ENCODE peak calls at places on chromosomes 5 and 9, in five cellular contexts. I is A549, K is H1, A is K562, D is IMR-90. F is an unnamed sample.
A peak's percentile ranks its signal among the peaks of the same experiment; 100 is the strongest.

GRCh38 chr9:137454506-137455360 is 4.4 kb downstream of the NSMF start:
- DNase-seq in I (no peak), K (no peak), A (no peak), D (no peak), F (peak; percentile 84)

GRCh38 chr5:67880876-67881275 is 334.7 kb upstream of the PIK3R1 start:
- DNase-seq in I (no peak), K (no peak), A (no peak), D (no peak), F (no peak)

GRCh38 chr9:126915281-126915816 is 767 bp downstream of the RALGPS1 start:
- DNase-seq in I (peak; percentile 33), K (peak; percentile 90), A (no peak), D (no peak), F (no peak)

GRCh38 chr9:100474082-100474949 is 1.4 kb downstream of the TMEFF1 start:
- DNase-seq in I (no peak), K (peak; percentile 63), A (no peak), D (no peak), F (no peak)

GRCh38 chr9:21414220-21414940 is 5.5 kb downstream of the IFNA8 start:
- DNase-seq in I (no peak), K (no peak), A (no peak), D (no peak), F (no peak)

GRCh38 chr5:120779674-120780073 is 315.6 kb downstream of the PRR16 start:
- DNase-seq in I (no peak), K (no peak), A (no peak), D (peak; percentile 45), F (no peak)

GRCh38 chr5:135034186-135034962 is at the start of gene PITX1:
- DNase-seq in I (peak; percentile 80), K (peak; percentile 80), A (peak; percentile 96), D (peak; percentile 69), F (peak; percentile 52)

GRCh38 chr9:34741628-34742027 is 31.7 kb upstream of the CCL21 start:
- DNase-seq in I (no peak), K (no peak), A (no peak), D (no peak), F (no peak)

GRCh38 chr5:113281194-113281593 is 153.6 kb downstream of the TSSK1B start:
- DNase-seq in I (no peak), K (no peak), A (no peak), D (peak; percentile 31), F (no peak)

GRCh38 chr5:90709323-90710148 is 150.9 kb downstream of the ADGRV1 start:
- DNase-seq in I (peak; percentile 46), K (peak; percentile 54), A (peak; percentile 57), D (peak; percentile 25), F (peak; percentile 27)

GRCh38 chr5:168600409-168600808 is 21.2 kb upstream of the PANK3 start:
- DNase-seq in I (no peak), K (peak; percentile 52), A (no peak), D (no peak), F (peak; percentile 84)

GRCh38 chr5:172802585-172803176 is 31.4 kb upstream of the ERGIC1 start:
- DNase-seq in I (no peak), K (no peak), A (peak; percentile 87), D (peak; percentile 83), F (no peak)

GRCh38 chr5:172799416-172799815 is 28.4 kb upstream of the DUSP1 start:
- DNase-seq in I (no peak), K (no peak), A (no peak), D (no peak), F (no peak)

GRCh38 chr5:172802013-172802584 is 31.1 kb upstream of the DUSP1 start:
- DNase-seq in I (no peak), K (no peak), A (peak; percentile 53), D (no peak), F (no peak)

GRCh38 chr5:172800088-172800551 is 29.1 kb upstream of the DUSP1 start:
- DNase-seq in I (no peak), K (no peak), A (no peak), D (peak; percentile 98), F (no peak)

GRCh38 chr5:172801184-172801671 is 30.2 kb upstream of the DUSP1 start:
- DNase-seq in I (no peak), K (no peak), A (no peak), D (peak; percentile 98), F (peak; percentile 60)
- TF ChIP-seq MAFK in I (no peak), K (no peak), A (no peak), D (peak; percentile 64), F (no peak)

GRCh38 chr9:76298497-76299144 is 95.6 kb downstream of the RFK start:
- DNase-seq in I (no peak), K (no peak), A (no peak), D (no peak), F (no peak)

GRCh38 chr9:76297721-76298239 is 96.4 kb downstream of the RFK start:
- DNase-seq in I (no peak), K (no peak), A (no peak), D (peak; percentile 33), F (no peak)

GRCh38 chr9:76302543-76302942 is 91.7 kb downstream of the RFK start:
- DNase-seq in I (no peak), K (no peak), A (no peak), D (no peak), F (no peak)

DNA sequence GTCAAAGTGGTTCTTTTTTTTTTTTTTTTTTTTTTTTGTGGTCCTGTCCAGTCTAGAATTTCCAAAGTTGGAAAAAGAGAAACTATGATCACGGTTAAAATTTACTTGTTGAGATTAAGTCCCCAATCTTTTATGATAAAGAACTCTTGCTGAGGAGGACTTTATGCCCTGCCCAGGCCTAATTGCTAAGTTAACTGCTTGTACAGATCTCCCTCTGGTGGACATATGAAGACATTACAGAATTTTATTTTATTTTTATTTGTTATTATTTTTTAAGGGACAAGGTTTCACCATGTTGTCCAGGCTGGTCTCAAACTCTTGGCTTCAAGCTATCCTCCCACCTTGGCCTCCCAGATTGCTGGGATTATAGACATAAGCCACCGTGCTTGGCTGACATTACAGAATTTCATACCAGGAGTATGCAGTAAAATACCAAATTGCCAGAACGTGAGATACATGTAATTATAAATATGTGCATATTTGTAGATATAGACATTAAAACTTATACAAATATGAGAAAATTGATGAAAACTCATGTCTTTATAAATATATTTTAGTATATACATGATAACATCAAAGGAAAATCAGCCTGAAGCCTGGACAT is 91.2 kb downstream of the RFK start:
- DNase-seq in I (peak; percentile 48), K (no peak), A (peak; percentile 38), D (peak; percentile 72), F (peak; percentile 37)
- TF ChIP-seq MAFK in I (no peak), K (no peak), A (no peak), D (no peak), F (no peak)

GRCh38 chr5:92956886-92957285 is 624.1 kb downstream of the NR2F1-AS1 start:
- DNase-seq in I (no peak), K (no peak), A (no peak), D (no peak), F (no peak)

GRCh38 chr5:92963801-92964200 is 617.2 kb downstream of the NR2F1-AS1 start:
- DNase-seq in I (no peak), K (no peak), A (no peak), D (no peak), F (no peak)

GRCh38 chr5:92962752-92963151 is 618.3 kb downstream of the NR2F1-AS1 start:
- DNase-seq in I (no peak), K (no peak), A (no peak), D (no peak), F (peak; percentile 20)
- TF ChIP-seq MAFK in I (no peak), K (no peak), A (no peak), D (no peak), F (no peak)

DNA sequence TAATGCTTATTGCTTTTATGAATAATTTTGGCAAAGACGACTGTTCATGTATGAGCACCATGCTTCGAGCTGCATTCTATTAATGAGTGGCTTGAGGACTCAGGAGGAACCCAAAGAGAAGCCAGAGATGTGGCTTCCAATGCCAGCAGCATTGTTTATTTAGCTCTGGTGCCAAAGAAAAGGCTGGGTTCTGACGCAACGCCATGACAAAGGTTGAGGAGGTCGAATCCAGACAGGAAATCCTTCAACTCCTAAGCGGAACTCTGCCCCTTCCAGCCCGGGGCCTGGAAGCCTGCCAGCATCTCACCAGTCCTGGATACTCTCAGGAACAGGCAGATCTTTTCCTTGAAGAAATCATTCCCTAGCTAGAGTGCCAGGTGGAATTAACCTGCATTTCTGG is 104.4 kb downstream of the ARHGAP26 start:
- DNase-seq in I (peak; percentile 73), K (no peak), A (no peak), D (no peak), F (peak; percentile 67)
- TF ChIP-seq MAFK in I (no peak), K (no peak), A (no peak), D (no peak), F (no peak)

GRCh38 chr9:114889802-114890224 is 40.6 kb downstream of the TNFSF8 start:
- DNase-seq in I (no peak), K (no peak), A (no peak), D (no peak), F (no peak)
- TF ChIP-seq MAFK in I (no peak), K (no peak), A (no peak), D (no peak), F (no peak)

DNA sequence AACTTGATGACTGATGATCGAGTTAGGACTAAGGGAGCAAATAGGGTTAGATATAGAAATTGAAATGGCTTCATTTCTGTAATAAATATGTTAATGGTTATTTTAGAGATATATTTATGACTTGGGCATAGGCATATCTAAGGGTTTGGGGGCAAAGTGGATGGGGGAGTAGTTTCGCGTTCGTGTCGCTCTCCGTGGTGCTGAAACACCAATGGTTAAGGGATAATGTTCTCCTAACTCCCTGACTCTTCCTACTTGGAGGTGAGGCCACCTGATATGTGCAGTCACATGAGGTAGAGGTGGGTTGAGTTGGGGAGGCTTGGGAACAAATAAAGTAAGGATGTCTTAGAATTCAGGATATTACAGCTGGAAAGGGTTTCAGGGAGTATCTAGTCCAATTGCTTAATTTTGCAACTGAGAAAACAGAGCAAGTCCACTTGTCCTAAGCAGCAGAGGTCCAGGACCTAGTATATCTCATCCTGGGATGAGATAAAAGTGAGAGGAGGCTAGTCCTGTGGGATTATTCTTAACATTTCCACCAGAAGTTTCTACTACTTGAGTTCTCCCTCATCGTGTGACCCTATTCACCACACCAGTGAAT is 44.0 kb upstream of the MAP1B start:
- DNase-seq in I (no peak), K (peak; percentile 73), A (peak; percentile 51), D (peak; percentile 36), F (peak; percentile 14)
- TF ChIP-seq MAFK in I (no peak), K (no peak), A (no peak), D (no peak), F (no peak)

GRCh38 chr9:129929467-129930125 is 94.3 kb downstream of the USP20 start:
- DNase-seq in I (no peak), K (no peak), A (no peak), D (no peak), F (no peak)
- TF ChIP-seq MAFK in I (no peak), K (no peak), A (no peak), D (no peak), F (no peak)